ENCODE peak calls at places on chromosomes 1 and 21, in six cellular contexts. T is B cell, G is body of pancreas, D is NB4, A is breast epithelium, R is neural progenitor cell. W is an unnamed sample.

GRCh38 chr1:166151804-166152203 is 15.0 kb downstream of the FAM78B start:
- DNase-seq in T (no peak), G (no peak), D (no peak), A (no peak), R (no peak), W (no peak)

GRCh38 chr1:99727575-99728190 is 38.8 kb downstream of the FRRS1 start:
- DNase-seq in T (no peak), G (no peak), D (peak; percentile 29), A (no peak), R (peak; percentile 57), W (no peak)

GRCh38 chr1:184467295-184467694 is 80.5 kb downstream of the C1orf21 start:
- DNase-seq in T (no peak), G (no peak), D (no peak), A (no peak), R (no peak), W (no peak)

GRCh38 chr1:8397511-8397910 is 79.6 kb downstream of the SLC45A1 start:
- DNase-seq in T (no peak), G (no peak), D (peak; percentile 51), A (no peak), R (no peak), W (no peak)

GRCh38 chr1:41382531-41383090 is 21.4 kb downstream of the FOXO6 start:
- DNase-seq in T (no peak), G (peak; percentile 59), D (no peak), A (peak; percentile 62), R (peak; percentile 50), W (peak; percentile 55)

GRCh38 chr1:84940481-84940880 is 47.5 kb upstream of the LPAR3 start:
- DNase-seq in T (no peak), G (no peak), D (no peak), A (no peak), R (no peak), W (no peak)

GRCh38 chr1:182811975-182812727 is 22.6 kb downstream of the NPL start:
- DNase-seq in T (no peak), G (no peak), D (no peak), A (no peak), R (no peak), W (no peak)

GRCh38 chr1:224116131-224116530 is 2.2 kb downstream of the FBXO28 start:
- DNase-seq in T (peak; percentile 56), G (no peak), D (peak; percentile 72), A (no peak), R (peak; percentile 42), W (no peak)

GRCh38 chr1:111841746-111842145 is 86.0 kb downstream of the DDX20 start:
- DNase-seq in T (no peak), G (no peak), D (no peak), A (no peak), R (no peak), W (no peak)

GRCh38 chr1:245182028-245182427 is 27.2 kb downstream of the KIF26B start:
- DNase-seq in T (no peak), G (no peak), D (no peak), A (no peak), R (no peak), W (no peak)

GRCh38 chr1:56080123-56080522 is 499.2 kb downstream of the PLPP3 start:
- DNase-seq in T (no peak), G (no peak), D (no peak), A (no peak), R (no peak), W (no peak)

DNA sequence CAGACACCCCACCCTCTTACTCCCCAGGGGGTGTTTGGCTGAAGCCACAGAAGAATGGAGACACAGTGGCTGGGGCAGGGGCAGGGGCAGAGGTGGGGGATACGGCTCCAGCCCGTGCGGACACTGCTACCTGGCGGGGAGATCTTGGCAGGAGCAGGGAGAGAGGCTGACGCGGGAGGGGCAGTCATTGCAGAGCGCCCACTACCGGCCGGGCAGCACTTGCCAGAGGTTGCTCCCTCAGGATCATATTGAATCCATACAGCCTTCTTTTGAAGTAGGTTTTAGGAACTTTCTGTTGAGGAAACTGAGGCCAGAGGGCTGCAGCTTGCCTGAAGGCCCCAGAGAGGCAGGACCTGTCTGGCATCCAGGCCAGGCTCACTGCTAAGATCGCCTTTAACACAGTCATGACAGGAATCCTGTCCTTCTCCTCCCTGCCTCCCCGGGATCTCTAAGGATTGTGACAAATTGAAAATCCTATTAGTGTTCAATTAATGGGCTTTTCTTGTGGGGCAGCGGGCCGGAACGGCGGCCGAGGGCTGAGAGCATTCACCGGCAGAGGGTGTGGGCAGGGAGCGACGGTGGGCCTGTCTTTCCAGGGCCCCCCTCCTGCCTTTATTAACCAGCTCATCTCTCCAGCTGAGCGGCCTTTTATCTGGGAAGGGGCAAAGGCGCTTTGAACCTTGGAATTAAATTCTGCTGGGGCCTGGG is 65.5 kb upstream of the WNT4 start:
- DNase-seq in T (no peak), G (no peak), D (no peak), A (no peak), R (peak; percentile 97), W (peak; percentile 15)
- TF ChIP-seq CTCF in T (no peak), G (no peak), D (peak; percentile 23), A (no peak), R (peak; percentile 40), W (no peak)

DNA sequence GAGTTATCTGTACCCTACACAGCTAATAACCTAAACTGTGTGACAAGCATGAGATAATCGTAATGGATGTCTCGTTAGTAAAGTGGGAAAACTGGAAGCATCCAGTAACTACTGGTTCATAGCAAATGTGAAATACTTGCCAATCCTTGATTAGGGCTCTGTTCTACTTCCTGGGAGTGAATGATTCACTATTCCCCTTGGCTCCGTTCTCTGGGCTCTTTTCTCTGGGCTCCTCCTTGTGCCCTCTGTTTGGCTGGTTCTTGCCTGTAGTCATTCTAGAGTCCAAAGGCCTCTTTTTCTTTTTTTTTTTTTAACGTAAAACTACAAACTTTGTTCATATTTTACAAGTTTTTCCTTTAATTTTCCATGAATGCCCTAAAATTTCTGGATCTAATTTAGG is 465.8 kb upstream of the PLXNA2 start:
- DNase-seq in T (no peak), G (no peak), D (no peak), A (no peak), R (no peak), W (no peak)
- TF ChIP-seq CTCF in T (no peak), G (no peak), D (no peak), A (no peak), R (no peak), W (no peak)

DNA sequence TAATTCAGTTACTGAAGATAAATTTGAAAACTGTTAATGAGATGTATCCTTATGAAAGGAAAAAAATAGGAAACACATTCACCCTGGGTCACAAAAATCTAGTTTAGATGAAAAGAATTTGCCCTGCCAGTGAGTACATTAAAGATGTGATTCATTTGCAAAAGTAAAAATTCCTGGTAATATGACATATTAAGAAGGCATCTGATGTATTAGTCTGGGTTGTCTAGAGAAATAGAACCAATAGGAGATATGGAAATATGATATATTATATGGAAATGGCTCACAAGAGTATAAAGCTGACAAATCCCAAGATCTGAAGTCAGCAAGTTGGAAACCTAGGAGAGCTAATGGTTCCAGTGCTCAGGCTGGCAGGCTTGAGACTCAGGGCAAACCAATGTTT is 153.8 kb downstream of the MRPL39 start:
- DNase-seq in T (no peak), G (no peak), D (no peak), A (no peak), R (no peak), W (no peak)
- TF ChIP-seq CTCF in T (no peak), G (no peak), D (no peak), A (no peak), R (no peak), W (no peak)

GRCh38 chr1:86472767-86473166 is 4.0 kb downstream of the CLCA1 start:
- DNase-seq in T (no peak), G (no peak), D (no peak), A (no peak), R (no peak), W (no peak)
- TF ChIP-seq CTCF in T (no peak), G (no peak), D (no peak), A (no peak), R (no peak), W (no peak)

DNA sequence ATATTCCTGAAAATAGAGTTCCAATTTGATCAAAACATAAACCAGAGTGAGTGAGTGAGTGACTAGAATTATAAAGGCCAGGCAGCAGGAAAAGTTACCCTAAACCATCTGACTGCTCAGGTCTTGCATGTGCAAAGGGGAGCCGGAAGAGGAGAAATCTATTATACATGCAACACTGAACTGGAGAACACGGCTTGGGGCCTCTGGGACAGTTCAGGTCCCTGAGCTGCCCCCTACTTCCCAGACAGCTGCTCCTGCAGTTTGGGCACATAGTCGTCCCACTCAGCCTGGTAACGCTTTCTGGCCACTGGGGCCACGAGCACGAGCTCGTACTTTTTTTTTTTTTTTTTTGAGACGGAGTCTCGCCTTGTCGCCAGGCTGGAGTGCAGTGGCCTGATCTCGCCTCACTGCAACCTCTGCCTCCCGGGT is 40.1 kb downstream of the PTPRC start:
- DNase-seq in T (peak; percentile 53), G (no peak), D (no peak), A (no peak), R (no peak), W (no peak)
- TF ChIP-seq CTCF in T (no peak), G (no peak), D (no peak), A (no peak), R (no peak), W (no peak)

GRCh38 chr1:31802190-31803150 is 13.4 kb downstream of the SPOCD1 start:
- DNase-seq in T (no peak), G (no peak), D (no peak), A (no peak), R (no peak), W (no peak)
- TF ChIP-seq CTCF in T (no peak), G (no peak), D (no peak), A (no peak), R (no peak), W (no peak)

DNA sequence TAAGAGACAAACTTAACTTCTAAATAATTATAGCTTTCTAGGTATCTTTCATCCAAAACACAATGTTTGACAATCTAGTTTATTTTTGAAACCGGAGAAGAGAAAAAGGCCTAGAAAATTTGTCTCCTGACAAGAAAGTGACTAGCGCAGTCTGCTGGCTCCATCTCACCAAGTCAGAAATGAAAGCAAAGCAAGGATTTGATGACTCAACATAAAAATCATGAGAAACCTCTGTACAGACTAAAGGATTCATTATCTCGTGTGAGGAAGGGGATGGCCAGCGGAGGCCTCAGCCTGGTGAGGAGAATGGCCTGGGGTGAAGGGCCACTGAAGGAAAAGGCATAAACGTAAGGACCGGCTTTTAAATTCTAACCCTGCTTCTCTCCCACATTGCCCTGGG is 20.0 kb upstream of the TSNAX start:
- DNase-seq in T (no peak), G (no peak), D (no peak), A (no peak), R (no peak), W (no peak)
- TF ChIP-seq CTCF in T (no peak), G (no peak), D (no peak), A (no peak), R (no peak), W (no peak)

DNA sequence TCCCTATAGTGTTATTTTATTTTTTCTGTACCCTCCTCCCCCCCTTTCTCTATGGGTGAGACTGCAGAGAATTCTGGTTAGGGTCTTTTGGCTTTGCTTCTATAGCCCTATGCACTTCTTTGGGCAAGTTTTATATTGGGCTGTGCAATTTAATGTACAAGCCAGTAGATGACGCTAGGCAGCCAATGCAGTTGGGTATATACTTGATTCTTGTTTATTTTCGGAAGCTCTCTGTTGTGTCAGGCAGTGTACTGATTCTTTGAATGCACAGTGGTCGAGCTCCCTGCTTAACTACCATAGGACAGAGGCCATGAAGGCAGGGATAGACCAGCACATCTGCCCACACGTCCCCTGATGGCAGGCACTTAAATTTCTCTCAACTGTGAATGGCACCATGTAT is 34.1 kb upstream of the GPR52 start:
- DNase-seq in T (no peak), G (no peak), D (no peak), A (no peak), R (peak; percentile 58), W (no peak)
- TF ChIP-seq CTCF in T (no peak), G (no peak), D (no peak), A (no peak), R (peak; percentile 69), W (no peak)